ENCODE peak calls at places on chromosomes 5 and 9, in ten cellular contexts. One of them, this sample, is unnamed.

GRCh38 chr9:99253772-99254431 is 31.8 kb downstream of the SEC61B start:
- DNase-seq in GM23248: no peak
- DNase-seq in skeletal muscle cell: no peak
- DNase-seq in adipocyte: no peak
- DNase-seq in AG04449: no peak
- DNase-seq in kidney epithelial cell: no peak
- DNase-seq in fibroblast of mammary gland: peak
- DNase-seq in sigmoid colon: no peak
- DNase-seq in left lung: no peak
- DNase-seq in MM.1S: peak
- DNase-seq in this sample: peak

GRCh38 chr5:55437452-55437851 is 97.3 kb downstream of the PLPP1 start:
- DNase-seq in adipocyte: no peak
- DNase-seq in sigmoid colon: no peak
- DNase-seq in MM.1S: no peak
- DNase-seq in skeletal muscle cell: no peak
- DNase-seq in fibroblast of mammary gland: no peak
- DNase-seq in kidney epithelial cell: no peak
- DNase-seq in left lung: no peak
- DNase-seq in AG04449: no peak
- DNase-seq in GM23248: peak
- DNase-seq in this sample: no peak

GRCh38 chr9:104835163-104835562 is 71.2 kb downstream of the NIPSNAP3B start:
- DNase-seq in kidney epithelial cell: no peak
- DNase-seq in GM23248: peak
- DNase-seq in adipocyte: no peak
- DNase-seq in left lung: peak
- DNase-seq in sigmoid colon: no peak
- DNase-seq in MM.1S: no peak
- DNase-seq in skeletal muscle cell: no peak
- DNase-seq in fibroblast of mammary gland: no peak
- DNase-seq in AG04449: no peak
- DNase-seq in this sample: no peak

GRCh38 chr5:61631438-61631941 is 299.4 kb downstream of the ZSWIM6 start:
- DNase-seq in MM.1S: no peak
- DNase-seq in skeletal muscle cell: peak
- DNase-seq in AG04449: no peak
- DNase-seq in kidney epithelial cell: no peak
- DNase-seq in GM23248: peak
- DNase-seq in left lung: no peak
- DNase-seq in fibroblast of mammary gland: peak
- DNase-seq in adipocyte: peak
- DNase-seq in sigmoid colon: peak
- DNase-seq in this sample: no peak

GRCh38 chr9:135952664-135953206 is 8.4 kb downstream of the UBAC1 start:
- DNase-seq in GM23248: no peak
- DNase-seq in AG04449: no peak
- DNase-seq in adipocyte: no peak
- DNase-seq in MM.1S: no peak
- DNase-seq in left lung: no peak
- DNase-seq in fibroblast of mammary gland: no peak
- DNase-seq in sigmoid colon: no peak
- DNase-seq in kidney epithelial cell: no peak
- DNase-seq in skeletal muscle cell: no peak
- DNase-seq in this sample: no peak

GRCh38 chr5:139569276-139569955 is 8.3 kb downstream of the UBE2D2 start:
- DNase-seq in MM.1S: no peak
- DNase-seq in fibroblast of mammary gland: peak
- DNase-seq in skeletal muscle cell: no peak
- DNase-seq in GM23248: peak
- DNase-seq in adipocyte: no peak
- DNase-seq in sigmoid colon: no peak
- DNase-seq in left lung: no peak
- DNase-seq in kidney epithelial cell: no peak
- DNase-seq in AG04449: no peak
- DNase-seq in this sample: peak

GRCh38 chr5:138241688-138242547 is 28.8 kb upstream of the CDC23 start:
- DNase-seq in adipocyte: peak
- DNase-seq in kidney epithelial cell: no peak
- DNase-seq in left lung: no peak
- DNase-seq in AG04449: no peak
- DNase-seq in fibroblast of mammary gland: no peak
- DNase-seq in GM23248: peak
- DNase-seq in MM.1S: no peak
- DNase-seq in skeletal muscle cell: no peak
- DNase-seq in sigmoid colon: peak
- DNase-seq in this sample: peak

GRCh38 chr9:136951541-136952353 is at the start of gene LCN12:
- DNase-seq in sigmoid colon: no peak
- DNase-seq in adipocyte: no peak
- DNase-seq in AG04449: no peak
- DNase-seq in MM.1S: no peak
- DNase-seq in GM23248: no peak
- DNase-seq in kidney epithelial cell: no peak
- DNase-seq in left lung: no peak
- DNase-seq in skeletal muscle cell: no peak
- DNase-seq in fibroblast of mammary gland: no peak
- DNase-seq in this sample: peak

GRCh38 chr5:103397996-103398581 is 139.5 kb downstream of the MACIR start:
- DNase-seq in kidney epithelial cell: no peak
- DNase-seq in MM.1S: no peak
- DNase-seq in AG04449: no peak
- DNase-seq in skeletal muscle cell: no peak
- DNase-seq in adipocyte: peak
- DNase-seq in fibroblast of mammary gland: no peak
- DNase-seq in GM23248: peak
- DNase-seq in sigmoid colon: no peak
- DNase-seq in left lung: no peak
- DNase-seq in this sample: no peak

GRCh38 chr9:111029260-111029659 is 9.0 kb downstream of the LPAR1 start:
- DNase-seq in GM23248: no peak
- DNase-seq in left lung: no peak
- DNase-seq in adipocyte: no peak
- DNase-seq in skeletal muscle cell: no peak
- DNase-seq in MM.1S: no peak
- DNase-seq in kidney epithelial cell: no peak
- DNase-seq in fibroblast of mammary gland: no peak
- DNase-seq in sigmoid colon: no peak
- DNase-seq in AG04449: no peak
- DNase-seq in this sample: no peak

GRCh38 chr5:158390556-158390955 is 531.6 kb upstream of the CLINT1 start:
- DNase-seq in skeletal muscle cell: peak
- DNase-seq in sigmoid colon: no peak
- DNase-seq in adipocyte: peak
- DNase-seq in MM.1S: no peak
- DNase-seq in left lung: no peak
- DNase-seq in AG04449: peak
- DNase-seq in kidney epithelial cell: no peak
- DNase-seq in GM23248: peak
- DNase-seq in fibroblast of mammary gland: peak
- DNase-seq in this sample: no peak

GRCh38 chr5:44952376-44952775 is 143.6 kb downstream of the MRPS30 start:
- DNase-seq in AG04449: no peak
- DNase-seq in GM23248: peak
- DNase-seq in MM.1S: peak
- DNase-seq in kidney epithelial cell: no peak
- DNase-seq in skeletal muscle cell: no peak
- DNase-seq in sigmoid colon: no peak
- DNase-seq in adipocyte: peak
- DNase-seq in fibroblast of mammary gland: peak
- DNase-seq in left lung: no peak
- DNase-seq in this sample: no peak

GRCh38 chr9:95336281-95336680 is 18.8 kb upstream of the FANCC start:
- DNase-seq in GM23248: peak
- DNase-seq in kidney epithelial cell: no peak
- DNase-seq in fibroblast of mammary gland: no peak
- DNase-seq in MM.1S: no peak
- DNase-seq in adipocyte: no peak
- DNase-seq in sigmoid colon: no peak
- DNase-seq in AG04449: no peak
- DNase-seq in skeletal muscle cell: no peak
- DNase-seq in left lung: no peak
- DNase-seq in this sample: no peak

GRCh38 chr5:78295035-78295961 is 800 bp upstream of the AP3B1 start:
- DNase-seq in fibroblast of mammary gland: no peak
- DNase-seq in sigmoid colon: peak
- DNase-seq in left lung: peak
- DNase-seq in AG04449: no peak
- DNase-seq in adipocyte: peak
- DNase-seq in MM.1S: peak
- DNase-seq in skeletal muscle cell: no peak
- DNase-seq in kidney epithelial cell: no peak
- DNase-seq in GM23248: peak
- DNase-seq in this sample: peak

GRCh38 chr5:39014544-39014943 is 59.7 kb downstream of the RICTOR start:
- DNase-seq in fibroblast of mammary gland: peak
- DNase-seq in adipocyte: peak
- DNase-seq in skeletal muscle cell: peak
- DNase-seq in left lung: no peak
- DNase-seq in AG04449: peak
- DNase-seq in kidney epithelial cell: peak
- DNase-seq in MM.1S: no peak
- DNase-seq in sigmoid colon: no peak
- DNase-seq in GM23248: peak
- DNase-seq in this sample: no peak

GRCh38 chr9:14437336-14438231 is 123.6 kb upstream of the NFIB start:
- DNase-seq in adipocyte: no peak
- DNase-seq in MM.1S: no peak
- DNase-seq in AG04449: no peak
- DNase-seq in fibroblast of mammary gland: no peak
- DNase-seq in sigmoid colon: no peak
- DNase-seq in GM23248: no peak
- DNase-seq in skeletal muscle cell: no peak
- DNase-seq in kidney epithelial cell: no peak
- DNase-seq in left lung: no peak
- DNase-seq in this sample: no peak

GRCh38 chr5:81202652-81203051 is 30.5 kb upstream of the CKMT2 start:
- DNase-seq in GM23248: no peak
- DNase-seq in left lung: no peak
- DNase-seq in skeletal muscle cell: no peak
- DNase-seq in AG04449: no peak
- DNase-seq in MM.1S: no peak
- DNase-seq in fibroblast of mammary gland: peak
- DNase-seq in sigmoid colon: no peak
- DNase-seq in kidney epithelial cell: no peak
- DNase-seq in adipocyte: peak
- DNase-seq in this sample: no peak

GRCh38 chr5:53819482-53819881 is 259.0 kb downstream of the NDUFS4 start:
- DNase-seq in skeletal muscle cell: no peak
- DNase-seq in fibroblast of mammary gland: no peak
- DNase-seq in GM23248: no peak
- DNase-seq in MM.1S: no peak
- DNase-seq in left lung: no peak
- DNase-seq in AG04449: no peak
- DNase-seq in sigmoid colon: no peak
- DNase-seq in adipocyte: no peak
- DNase-seq in kidney epithelial cell: no peak
- DNase-seq in this sample: no peak

GRCh38 chr9:89969881-89970639 is 365.2 kb downstream of the GADD45G start:
- DNase-seq in sigmoid colon: no peak
- DNase-seq in left lung: peak
- DNase-seq in fibroblast of mammary gland: no peak
- DNase-seq in AG04449: no peak
- DNase-seq in adipocyte: no peak
- DNase-seq in kidney epithelial cell: no peak
- DNase-seq in GM23248: peak
- DNase-seq in skeletal muscle cell: no peak
- DNase-seq in MM.1S: no peak
- DNase-seq in this sample: no peak

GRCh38 chr9:119337566-119337965 is 31.7 kb downstream of the BRINP1 start:
- DNase-seq in sigmoid colon: no peak
- DNase-seq in skeletal muscle cell: no peak
- DNase-seq in kidney epithelial cell: no peak
- DNase-seq in MM.1S: no peak
- DNase-seq in adipocyte: no peak
- DNase-seq in left lung: no peak
- DNase-seq in AG04449: no peak
- DNase-seq in fibroblast of mammary gland: no peak
- DNase-seq in GM23248: no peak
- DNase-seq in this sample: no peak
- H3K4me3 ChIP-seq in sigmoid colon: no peak
- H3K4me3 ChIP-seq in skeletal muscle cell: no peak
- H3K4me3 ChIP-seq in kidney epithelial cell: no peak
- H3K4me3 ChIP-seq in MM.1S: no peak
- H3K4me3 ChIP-seq in adipocyte: no peak
- H3K4me3 ChIP-seq in left lung: no peak
- H3K4me3 ChIP-seq in AG04449: no peak
- H3K4me3 ChIP-seq in fibroblast of mammary gland: no peak
- H3K4me3 ChIP-seq in GM23248: no peak
- H3K4me3 ChIP-seq in this sample: no peak

GRCh38 chr9:106655966-106656365 is 207.0 kb upstream of the ZNF462 start:
- DNase-seq in AG04449: no peak
- DNase-seq in left lung: no peak
- DNase-seq in MM.1S: no peak
- DNase-seq in sigmoid colon: no peak
- DNase-seq in kidney epithelial cell: peak
- DNase-seq in adipocyte: no peak
- DNase-seq in skeletal muscle cell: no peak
- DNase-seq in GM23248: no peak
- DNase-seq in fibroblast of mammary gland: no peak
- DNase-seq in this sample: no peak
- H3K4me3 ChIP-seq in AG04449: no peak
- H3K4me3 ChIP-seq in left lung: no peak
- H3K4me3 ChIP-seq in MM.1S: no peak
- H3K4me3 ChIP-seq in sigmoid colon: no peak
- H3K4me3 ChIP-seq in kidney epithelial cell: no peak
- H3K4me3 ChIP-seq in adipocyte: no peak
- H3K4me3 ChIP-seq in skeletal muscle cell: no peak
- H3K4me3 ChIP-seq in GM23248: no peak
- H3K4me3 ChIP-seq in fibroblast of mammary gland: no peak
- H3K4me3 ChIP-seq in this sample: no peak

DNA sequence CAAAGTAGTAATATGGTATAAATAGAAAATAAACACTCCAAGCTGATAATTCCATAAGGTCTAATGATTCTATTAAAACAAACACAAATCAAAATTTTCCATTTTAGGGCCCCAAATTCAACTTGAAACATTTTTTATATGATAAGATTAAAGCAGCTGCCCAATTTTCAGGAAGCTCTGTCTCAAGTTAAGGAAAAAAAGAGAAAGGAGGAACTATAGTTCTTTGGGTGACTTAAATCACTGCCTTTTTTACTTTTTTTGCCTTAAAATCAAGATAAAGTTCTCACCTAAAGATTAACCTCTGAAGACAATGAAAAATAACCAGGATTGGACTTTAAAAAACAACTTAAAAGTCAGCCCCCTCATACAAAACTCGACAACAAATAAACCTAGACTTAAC is 76.0 kb upstream of the IFNE start:
- DNase-seq in fibroblast of mammary gland: no peak
- DNase-seq in MM.1S: no peak
- DNase-seq in skeletal muscle cell: no peak
- DNase-seq in adipocyte: peak
- DNase-seq in sigmoid colon: no peak
- DNase-seq in GM23248: no peak
- DNase-seq in AG04449: no peak
- DNase-seq in kidney epithelial cell: no peak
- DNase-seq in left lung: no peak
- DNase-seq in this sample: no peak
- H3K4me3 ChIP-seq in fibroblast of mammary gland: peak
- H3K4me3 ChIP-seq in MM.1S: no peak
- H3K4me3 ChIP-seq in skeletal muscle cell: peak
- H3K4me3 ChIP-seq in adipocyte: peak
- H3K4me3 ChIP-seq in sigmoid colon: no peak
- H3K4me3 ChIP-seq in GM23248: peak
- H3K4me3 ChIP-seq in AG04449: peak
- H3K4me3 ChIP-seq in kidney epithelial cell: peak
- H3K4me3 ChIP-seq in left lung: no peak
- H3K4me3 ChIP-seq in this sample: no peak

GRCh38 chr5:67030289-67031069 is 166.1 kb downstream of the CD180 start:
- DNase-seq in MM.1S: no peak
- DNase-seq in sigmoid colon: no peak
- DNase-seq in kidney epithelial cell: no peak
- DNase-seq in AG04449: no peak
- DNase-seq in fibroblast of mammary gland: peak
- DNase-seq in adipocyte: peak
- DNase-seq in GM23248: peak
- DNase-seq in left lung: no peak
- DNase-seq in skeletal muscle cell: no peak
- DNase-seq in this sample: no peak
- H3K4me3 ChIP-seq in MM.1S: no peak
- H3K4me3 ChIP-seq in sigmoid colon: no peak
- H3K4me3 ChIP-seq in kidney epithelial cell: no peak
- H3K4me3 ChIP-seq in AG04449: no peak
- H3K4me3 ChIP-seq in fibroblast of mammary gland: no peak
- H3K4me3 ChIP-seq in adipocyte: peak
- H3K4me3 ChIP-seq in GM23248: no peak
- H3K4me3 ChIP-seq in left lung: no peak
- H3K4me3 ChIP-seq in skeletal muscle cell: no peak
- H3K4me3 ChIP-seq in this sample: no peak

This sample was measured in spleen.